ENCODE peak calls at places on chromosomes 3 and 15, in four cellular contexts. A, N, D and Q are unnamed samples.

GRCh38 chr15:65363766-65364165 is 14.0 kb downstream of the IGDCC3 start:
- DNase-seq in A (no peak), N (no peak), D (no peak), Q (no peak)

GRCh38 chr3:42066516-42067181 is 24.5 kb upstream of the TRAK1 start:
- DNase-seq in A (no peak), N (no peak), D (no peak), Q (no peak)

GRCh38 chr3:69890691-69891090 is 108.8 kb upstream of the SAMMSON start:
- DNase-seq in A (no peak), N (no peak), D (no peak), Q (no peak)

GRCh38 chr15:73081321-73081958 is 29.2 kb downstream of the NEO1 start:
- DNase-seq in A (no peak), N (no peak), D (peak; percentile 9), Q (peak; percentile 6)

GRCh38 chr15:88617031-88617722 is 4.0 kb upstream of the AEN start:
- DNase-seq in A (no peak), N (no peak), D (no peak), Q (no peak)

GRCh38 chr3:64163019-64163754 is 62.1 kb downstream of the PRICKLE2 start:
- DNase-seq in A (no peak), N (no peak), D (no peak), Q (no peak)

GRCh38 chr3:126530171-126531050 is 6.5 kb downstream of the CHST13 start:
- DNase-seq in A (no peak), N (no peak), D (no peak), Q (peak; percentile 95)

GRCh38 chr3:114879059-114880031 is 267.7 kb downstream of the ZBTB20 start:
- DNase-seq in A (peak; percentile 40), N (no peak), D (no peak), Q (no peak)

GRCh38 chr3:186754006-186754405 is 29.4 kb upstream of the EIF4A2 start:
- DNase-seq in A (no peak), N (no peak), D (no peak), Q (no peak)

GRCh38 chr15:98154863-98155262 is 194.4 kb downstream of the ARRDC4 start:
- DNase-seq in A (no peak), N (no peak), D (no peak), Q (no peak)

GRCh38 chr15:56356616-56357015 is 8.6 kb upstream of the TEX9 start:
- DNase-seq in A (no peak), N (no peak), D (no peak), Q (no peak)

GRCh38 chr15:74172751-74173544 is 562 bp upstream of the ISLR start:
- DNase-seq in A (no peak), N (no peak), D (peak; percentile 34), Q (no peak)

GRCh38 chr3:43166406-43166805 is 60.5 kb upstream of the POMGNT2 start:
- DNase-seq in A (no peak), N (no peak), D (no peak), Q (no peak)

GRCh38 chr3:55511895-55512585 is 24.9 kb upstream of the WNT5A start:
- DNase-seq in A (no peak), N (no peak), D (no peak), Q (no peak)

GRCh38 chr3:97952280-97952679 is 20.0 kb downstream of the RIOX2 start:
- DNase-seq in A (no peak), N (no peak), D (no peak), Q (no peak)

GRCh38 chr15:90165659-90166489 is 35.3 kb upstream of the SEMA4B start:
- DNase-seq in A (peak; percentile 64), N (no peak), D (peak; percentile 78), Q (no peak)

GRCh38 chr3:125356140-125357026 is 18.7 kb downstream of the ZNF148 start:
- DNase-seq in A (no peak), N (no peak), D (no peak), Q (no peak)

GRCh38 chr3:100532411-100532810 is 40.0 kb downstream of the TMEM45A start:
- DNase-seq in A (no peak), N (no peak), D (no peak), Q (no peak)

GRCh38 chr3:40572588-40572987 is 47.8 kb downstream of the ZNF621 start:
- DNase-seq in A (no peak), N (no peak), D (no peak), Q (no peak)

GRCh38 chr3:159866201-159866746 is 122.4 kb upstream of the IL12A start:
- DNase-seq in A (no peak), N (no peak), D (no peak), Q (no peak)

GRCh38 chr15:57772223-57772957 is 65.9 kb downstream of the POLR2M start:
- DNase-seq in A (no peak), N (no peak), D (no peak), Q (no peak)

GRCh38 chr15:77069521-77070121 is 1.3 kb downstream of the TSPAN3 start:
- DNase-seq in A (no peak), N (no peak), D (peak; percentile 21), Q (no peak)

GRCh38 chr15:77068633-77069032 is 2.3 kb downstream of the TSPAN3 start:
- DNase-seq in A (no peak), N (no peak), D (no peak), Q (no peak)

GRCh38 chr15:77067691-77068367 is 3.1 kb downstream of the TSPAN3 start:
- DNase-seq in A (no peak), N (no peak), D (no peak), Q (no peak)

GRCh38 chr15:77064539-77065308 is 6.2 kb downstream of the TSPAN3 start:
- DNase-seq in A (no peak), N (no peak), D (no peak), Q (no peak)

DNA sequence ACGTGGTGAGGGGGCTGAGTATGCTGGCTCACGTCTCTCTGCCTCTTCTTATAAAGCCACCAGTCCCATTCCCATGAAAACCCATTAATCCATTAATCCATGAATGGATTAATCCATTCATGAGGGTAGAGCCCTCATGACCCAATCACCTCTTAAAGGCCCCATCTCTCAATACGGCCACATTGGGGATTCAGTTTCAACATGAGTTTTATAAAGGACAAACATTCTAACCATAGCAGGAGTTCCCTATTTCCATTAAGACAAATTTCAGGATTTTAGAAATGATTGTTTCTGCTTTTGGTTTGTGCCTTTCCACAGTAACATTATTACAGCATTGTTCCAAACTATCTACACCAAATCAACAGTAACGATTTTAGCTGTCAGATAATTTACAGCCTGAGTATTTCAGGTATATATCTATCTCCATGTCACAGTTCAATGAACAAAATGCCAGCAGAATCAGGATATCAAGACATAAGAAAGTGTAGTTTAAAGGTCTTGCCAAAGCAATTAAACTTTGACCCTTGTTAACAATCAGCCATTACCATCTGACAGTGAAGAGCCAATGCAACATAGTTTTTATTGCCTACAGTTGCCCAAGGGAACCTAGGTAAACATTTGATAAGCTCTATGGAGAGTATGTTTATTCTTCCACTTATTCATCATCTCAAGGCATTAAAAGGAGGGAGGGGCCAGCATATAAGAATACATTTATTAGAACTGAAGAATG is 3.8 kb downstream of the TSPAN3 start:
- DNase-seq in A (no peak), N (no peak), D (no peak), Q (no peak)
- TF ChIP-seq SPI1 in A (no peak), N (peak; percentile 7), D (no peak), Q (no peak)

GRCh38 chr3:150319900-150320299 is 88.2 kb upstream of the TSC22D2 start:
- DNase-seq in A (no peak), N (no peak), D (no peak), Q (no peak)
- TF ChIP-seq SPI1 in A (no peak), N (no peak), D (no peak), Q (no peak)

GRCh38 chr3:184765730-184766074 is 46.3 kb upstream of the VPS8 start:
- DNase-seq in A (peak; percentile 21), N (peak; percentile 52), D (no peak), Q (peak; percentile 42)
- TF ChIP-seq SPI1 in A (peak; percentile 91), N (peak; percentile 96), D (no peak), Q (peak; percentile 66)

GRCh38 chr3:162973518-162973917 is 1476.9 kb downstream of the OTOL1 start:
- DNase-seq in A (no peak), N (no peak), D (no peak), Q (no peak)
- TF ChIP-seq SPI1 in A (no peak), N (no peak), D (no peak), Q (no peak)

DNA sequence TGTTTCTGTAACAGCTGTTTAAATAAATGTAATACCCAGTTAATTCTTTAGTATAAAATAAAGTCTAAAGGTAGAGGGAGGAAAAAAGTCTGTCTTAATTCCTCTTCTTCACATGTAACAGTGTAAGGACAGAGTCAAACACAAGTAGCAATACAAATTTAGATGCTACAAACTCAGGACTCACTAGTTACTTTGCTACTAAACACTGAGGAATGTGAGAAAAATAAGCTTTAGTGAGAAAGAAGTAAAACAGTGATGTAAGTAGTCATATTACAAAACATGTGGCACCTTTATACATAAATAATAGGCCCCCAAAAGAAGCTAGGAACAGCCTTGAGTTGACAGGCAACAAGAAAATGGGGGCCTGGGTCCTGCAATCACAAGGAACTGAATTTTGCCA is 113.0 kb downstream of the TBC1D5 start:
- DNase-seq in A (no peak), N (no peak), D (no peak), Q (no peak)
- TF ChIP-seq SPI1 in A (no peak), N (no peak), D (no peak), Q (no peak)

GRCh38 chr15:76994971-76995945 is at the start of gene PSTPIP1:
- DNase-seq in A (no peak), N (peak; percentile 59), D (no peak), Q (peak; percentile 89)
- TF ChIP-seq SPI1 in A (no peak), N (no peak), D (no peak), Q (peak; percentile 9)